ENCODE peak calls at places on chromosomes 6 and 20, in four cellular contexts. One of them, this sample, is unnamed.

GRCh38 chr6:99192561-99192960 is 156.9 kb downstream of the FAXC start:
- DNase-seq in left ventricle myocardium inferior: no peak
- DNase-seq in adrenal gland: no peak
- DNase-seq in AG04450: no peak
- DNase-seq in this sample: no peak

GRCh38 chr6:82712826-82713225 is 349.2 kb downstream of the TPBG start:
- DNase-seq in adrenal gland: no peak
- DNase-seq in AG04450: no peak
- DNase-seq in left ventricle myocardium inferior: no peak
- DNase-seq in this sample: no peak

GRCh38 chr6:15063253-15063853 is 182.5 kb upstream of the JARID2 start:
- DNase-seq in adrenal gland: peak; percentile 22
- DNase-seq in left ventricle myocardium inferior: peak; percentile 32
- DNase-seq in AG04450: no peak
- DNase-seq in this sample: no peak

GRCh38 chr6:45974596-45974995 is 41.1 kb downstream of the CLIC5 start:
- DNase-seq in left ventricle myocardium inferior: no peak
- DNase-seq in AG04450: no peak
- DNase-seq in adrenal gland: no peak
- DNase-seq in this sample: no peak

GRCh38 chr6:56430629-56431600 is 183.5 kb upstream of the COL21A1 start:
- DNase-seq in adrenal gland: no peak
- DNase-seq in left ventricle myocardium inferior: no peak
- DNase-seq in AG04450: no peak
- DNase-seq in this sample: peak; percentile 1

GRCh38 chr6:158459726-158460125 is 100.2 kb upstream of the TMEM181 start:
- DNase-seq in left ventricle myocardium inferior: no peak
- DNase-seq in AG04450: no peak
- DNase-seq in adrenal gland: no peak
- DNase-seq in this sample: no peak

GRCh38 chr6:32668226-32668747 is 1.8 kb upstream of the HLA-DQB1 start:
- DNase-seq in left ventricle myocardium inferior: no peak
- DNase-seq in AG04450: no peak
- DNase-seq in adrenal gland: peak; percentile 69
- DNase-seq in this sample: no peak

GRCh38 chr20:42118409-42119125 is 500.4 kb upstream of the CHD6 start:
- DNase-seq in adrenal gland: no peak
- DNase-seq in AG04450: no peak
- DNase-seq in left ventricle myocardium inferior: no peak
- DNase-seq in this sample: peak; percentile 71

GRCh38 chr6:110357298-110357695 is 852 bp downstream of the METTL24 start:
- DNase-seq in left ventricle myocardium inferior: no peak
- DNase-seq in AG04450: no peak
- DNase-seq in adrenal gland: no peak
- DNase-seq in this sample: no peak

GRCh38 chr20:1373036-1373435 is 19.8 kb downstream of the FKBP1A start:
- DNase-seq in left ventricle myocardium inferior: no peak
- DNase-seq in adrenal gland: no peak
- DNase-seq in AG04450: no peak
- DNase-seq in this sample: no peak

GRCh38 chr6:31712296-31712695 is 2.9 kb upstream of the LY6G6D start:
- DNase-seq in adrenal gland: no peak
- DNase-seq in left ventricle myocardium inferior: no peak
- DNase-seq in AG04450: no peak
- DNase-seq in this sample: no peak

GRCh38 chr6:6918216-6918983 is 189.4 kb upstream of the RREB1 start:
- DNase-seq in left ventricle myocardium inferior: no peak
- DNase-seq in AG04450: no peak
- DNase-seq in adrenal gland: no peak
- DNase-seq in this sample: no peak

GRCh38 chr6:45199554-45199953 is 128.6 kb upstream of the RUNX2 start:
- DNase-seq in adrenal gland: no peak
- DNase-seq in left ventricle myocardium inferior: no peak
- DNase-seq in AG04450: no peak
- DNase-seq in this sample: no peak

GRCh38 chr20:36818831-36819230 is 45.3 kb upstream of the DSN1 start:
- DNase-seq in AG04450: no peak
- DNase-seq in left ventricle myocardium inferior: no peak
- DNase-seq in adrenal gland: no peak
- DNase-seq in this sample: no peak

GRCh38 chr6:138396709-138397108 is 7.3 kb upstream of the HEBP2 start:
- DNase-seq in left ventricle myocardium inferior: no peak
- DNase-seq in AG04450: no peak
- DNase-seq in adrenal gland: no peak
- DNase-seq in this sample: no peak

GRCh38 chr6:137044366-137045220 is at the start of gene IL20RA:
- DNase-seq in AG04450: no peak
- DNase-seq in adrenal gland: peak; percentile 68
- DNase-seq in left ventricle myocardium inferior: peak; percentile 20
- DNase-seq in this sample: no peak

GRCh38 chr20:31923388-31924271 is 28.2 kb downstream of the PDRG1 start:
- DNase-seq in left ventricle myocardium inferior: no peak
- DNase-seq in adrenal gland: no peak
- DNase-seq in AG04450: no peak
- DNase-seq in this sample: no peak

GRCh38 chr20:19129306-19129705 is 83.1 kb upstream of the SLC24A3 start:
- DNase-seq in left ventricle myocardium inferior: no peak
- DNase-seq in adrenal gland: no peak
- DNase-seq in AG04450: no peak
- DNase-seq in this sample: no peak

GRCh38 chr20:13331536-13331935 is 110.5 kb downstream of the ISM1 start:
- DNase-seq in adrenal gland: no peak
- DNase-seq in left ventricle myocardium inferior: no peak
- DNase-seq in AG04450: no peak
- DNase-seq in this sample: no peak

GRCh38 chr20:21125072-21125848 is 622 bp upstream of the KIZ start:
- DNase-seq in left ventricle myocardium inferior: no peak
- DNase-seq in AG04450: no peak
- DNase-seq in adrenal gland: peak; percentile 43
- DNase-seq in this sample: no peak

GRCh38 chr20:36110936-36111445 is 43.5 kb upstream of the EPB41L1 start:
- DNase-seq in AG04450: no peak
- DNase-seq in adrenal gland: no peak
- DNase-seq in left ventricle myocardium inferior: no peak
- DNase-seq in this sample: no peak

GRCh38 chr20:25059487-25059820 is 1.5 kb upstream of the ACSS1 start:
- DNase-seq in adrenal gland: no peak
- DNase-seq in AG04450: no peak
- DNase-seq in left ventricle myocardium inferior: no peak
- DNase-seq in this sample: no peak

GRCh38 chr6:18154507-18155272 is at the start of gene TPMT:
- DNase-seq in AG04450: no peak
- DNase-seq in adrenal gland: peak; percentile 99
- DNase-seq in left ventricle myocardium inferior: no peak
- DNase-seq in this sample: peak; percentile 77

GRCh38 chr6:106574729-106575458 is 54.4 kb downstream of the RTN4IP1 start:
- DNase-seq in left ventricle myocardium inferior: no peak
- DNase-seq in AG04450: no peak
- DNase-seq in adrenal gland: peak; percentile 44
- DNase-seq in this sample: no peak

GRCh38 chr6:35372633-35373032 is 30.3 kb downstream of the PPARD start:
- DNase-seq in adrenal gland: no peak
- DNase-seq in left ventricle myocardium inferior: no peak
- DNase-seq in AG04450: no peak
- DNase-seq in this sample: no peak

GRCh38 chr6:27720607-27721580 is 191.3 kb downstream of the OR2B2 start:
- DNase-seq in AG04450: no peak
- DNase-seq in left ventricle myocardium inferior: no peak
- DNase-seq in adrenal gland: no peak
- DNase-seq in this sample: peak; percentile 38

GRCh38 chr6:43089467-43089866 is 13.4 kb downstream of the PTK7 start:
- DNase-seq in left ventricle myocardium inferior: no peak
- DNase-seq in adrenal gland: no peak
- DNase-seq in AG04450: no peak
- DNase-seq in this sample: no peak

GRCh38 chr6:15781890-15782289 is 119.1 kb upstream of the DTNBP1 start:
- DNase-seq in adrenal gland: no peak
- DNase-seq in AG04450: no peak
- DNase-seq in left ventricle myocardium inferior: no peak
- DNase-seq in this sample: no peak

GRCh38 chr20:64035933-64036345 is at the start of gene C20orf204:
- DNase-seq in AG04450: no peak
- DNase-seq in left ventricle myocardium inferior: no peak
- DNase-seq in adrenal gland: no peak
- DNase-seq in this sample: no peak

GRCh38 chr6:37777272-37777736 is 42.2 kb upstream of the ZFAND3 start:
- DNase-seq in AG04450: no peak
- DNase-seq in adrenal gland: no peak
- DNase-seq in left ventricle myocardium inferior: no peak
- DNase-seq in this sample: no peak

DNA sequence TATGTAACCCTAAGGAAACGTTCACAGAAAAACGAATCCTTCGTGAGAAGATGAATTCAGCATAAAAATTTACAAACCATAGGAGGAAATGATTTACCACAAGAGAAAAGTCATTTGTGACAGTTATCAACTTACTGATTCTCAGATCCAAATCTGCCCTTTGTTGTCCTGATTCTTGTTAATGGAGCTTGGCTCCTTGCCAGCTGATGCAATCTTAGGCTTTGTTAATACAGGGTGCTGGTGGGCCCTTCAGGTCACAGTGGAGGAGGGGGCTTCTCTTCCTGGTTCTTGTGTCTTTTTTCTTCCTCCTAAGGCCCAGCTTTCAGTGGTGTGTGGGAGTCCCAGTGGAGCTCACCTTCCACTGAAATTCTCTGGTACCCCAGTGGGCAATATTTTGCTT is 108.4 kb upstream of the MAP3K7 start:
- DNase-seq in adrenal gland: no peak
- DNase-seq in AG04450: no peak
- DNase-seq in left ventricle myocardium inferior: no peak
- DNase-seq in this sample: peak; percentile 6
- H3K9me3 ChIP-seq in adrenal gland: no peaks in the 10 kb centered on the region
- H3K9me3 ChIP-seq in AG04450: no peaks in the 10 kb centered on the region
- H3K9me3 ChIP-seq in left ventricle myocardium inferior: peaks cover 17% of the 10 kb centered on the region
- H3K9me3 ChIP-seq in this sample: no peaks in the 10 kb centered on the region

GRCh38 chr6:2877057-2877882 is 25.8 kb downstream of the SERPINB9 start:
- DNase-seq in AG04450: no peak
- DNase-seq in adrenal gland: no peak
- DNase-seq in left ventricle myocardium inferior: no peak
- DNase-seq in this sample: no peak
- H3K4me3 ChIP-seq in AG04450: no peak overlapping the region
- H3K4me3 ChIP-seq in adrenal gland: no peak overlapping the region
- H3K4me3 ChIP-seq in left ventricle myocardium inferior: peak overlapping the region; percentile 74
- H3K4me3 ChIP-seq in this sample: no peak overlapping the region

DNA sequence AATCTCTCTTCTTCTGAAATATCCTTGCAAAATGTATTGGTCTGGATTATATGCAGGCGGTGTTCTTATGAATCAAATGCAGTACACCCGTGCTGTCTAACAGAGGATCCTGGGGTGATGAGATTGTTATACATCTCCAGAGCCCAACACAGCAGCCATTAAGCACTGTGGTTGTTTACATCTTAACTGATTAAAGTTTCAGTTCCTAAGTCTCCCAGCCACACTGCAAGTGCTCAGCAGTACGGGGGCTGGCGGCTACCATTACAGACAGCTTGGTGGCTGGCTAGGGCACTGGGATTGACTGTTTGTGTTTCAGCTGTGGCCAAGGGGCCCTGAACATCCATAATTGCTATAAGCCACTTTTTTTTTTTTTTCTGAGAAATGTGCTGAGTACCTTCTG is 7.1 kb downstream of the UNC93A start:
- DNase-seq in adrenal gland: no peak
- DNase-seq in AG04450: no peak
- DNase-seq in left ventricle myocardium inferior: no peak
- DNase-seq in this sample: no peak
- H3K9me3 ChIP-seq in adrenal gland: no peaks in the 10 kb centered on the region
- H3K9me3 ChIP-seq in AG04450: peaks cover 76% of the 10 kb centered on the region
- H3K9me3 ChIP-seq in left ventricle myocardium inferior: peaks cover 6% of the 10 kb centered on the region
- H3K9me3 ChIP-seq in this sample: no peaks in the 10 kb centered on the region

GRCh38 chr6:157274116-157274470 is 49.2 kb downstream of the TMEM242 start:
- DNase-seq in AG04450: no peak
- DNase-seq in left ventricle myocardium inferior: no peak
- DNase-seq in adrenal gland: no peak
- DNase-seq in this sample: no peak

GRCh38 chr6:157276134-157276532 is 47.2 kb downstream of the TMEM242 start:
- DNase-seq in adrenal gland: no peak
- DNase-seq in AG04450: no peak
- DNase-seq in left ventricle myocardium inferior: no peak
- DNase-seq in this sample: no peak

GRCh38 chr6:157273756-157274088 is 49.6 kb downstream of the TMEM242 start:
- DNase-seq in left ventricle myocardium inferior: peak; percentile 39
- DNase-seq in AG04450: no peak
- DNase-seq in adrenal gland: no peak
- DNase-seq in this sample: no peak

GRCh38 chr6:157272866-157273755 is 50.2 kb downstream of the TMEM242 start:
- DNase-seq in adrenal gland: no peak
- DNase-seq in left ventricle myocardium inferior: no peak
- DNase-seq in AG04450: no peak
- DNase-seq in this sample: no peak

GRCh38 chr6:157274471-157275226 is 48.7 kb downstream of the TMEM242 start:
- DNase-seq in AG04450: no peak
- DNase-seq in adrenal gland: peak; percentile 75
- DNase-seq in left ventricle myocardium inferior: peak; percentile 74
- DNase-seq in this sample: peak; percentile 49
- H3K4me3 ChIP-seq in AG04450: peak overlapping the region; percentile 68
- H3K4me3 ChIP-seq in adrenal gland: peak overlapping the region; percentile 49
- H3K4me3 ChIP-seq in left ventricle myocardium inferior: peak overlapping the region; percentile 80
- H3K4me3 ChIP-seq in this sample: peak overlapping the region; percentile 34

GRCh38 chr20:59708326-59708725 is 104.0 kb downstream of the PHACTR3 start:
- DNase-seq in left ventricle myocardium inferior: no peak
- DNase-seq in AG04450: no peak
- DNase-seq in adrenal gland: no peak
- DNase-seq in this sample: no peak
- H3K9me3 ChIP-seq in left ventricle myocardium inferior: peaks cover 11% of the 10 kb centered on the region
- H3K9me3 ChIP-seq in AG04450: peaks cover 20% of the 10 kb centered on the region
- H3K9me3 ChIP-seq in adrenal gland: no peaks in the 10 kb centered on the region
- H3K9me3 ChIP-seq in this sample: no peaks in the 10 kb centered on the region

GRCh38 chr20:62364911-62365736 is 2.0 kb downstream of the LAMA5 start:
- DNase-seq in adrenal gland: peak; percentile 80
- DNase-seq in left ventricle myocardium inferior: peak; percentile 73
- DNase-seq in AG04450: no peak
- DNase-seq in this sample: no peak
- H3K4me3 ChIP-seq in adrenal gland: no peak overlapping the region
- H3K4me3 ChIP-seq in left ventricle myocardium inferior: peak overlapping the region; percentile 98
- H3K4me3 ChIP-seq in AG04450: no peak overlapping the region
- H3K4me3 ChIP-seq in this sample: peak overlapping the region; percentile 16

DNA sequence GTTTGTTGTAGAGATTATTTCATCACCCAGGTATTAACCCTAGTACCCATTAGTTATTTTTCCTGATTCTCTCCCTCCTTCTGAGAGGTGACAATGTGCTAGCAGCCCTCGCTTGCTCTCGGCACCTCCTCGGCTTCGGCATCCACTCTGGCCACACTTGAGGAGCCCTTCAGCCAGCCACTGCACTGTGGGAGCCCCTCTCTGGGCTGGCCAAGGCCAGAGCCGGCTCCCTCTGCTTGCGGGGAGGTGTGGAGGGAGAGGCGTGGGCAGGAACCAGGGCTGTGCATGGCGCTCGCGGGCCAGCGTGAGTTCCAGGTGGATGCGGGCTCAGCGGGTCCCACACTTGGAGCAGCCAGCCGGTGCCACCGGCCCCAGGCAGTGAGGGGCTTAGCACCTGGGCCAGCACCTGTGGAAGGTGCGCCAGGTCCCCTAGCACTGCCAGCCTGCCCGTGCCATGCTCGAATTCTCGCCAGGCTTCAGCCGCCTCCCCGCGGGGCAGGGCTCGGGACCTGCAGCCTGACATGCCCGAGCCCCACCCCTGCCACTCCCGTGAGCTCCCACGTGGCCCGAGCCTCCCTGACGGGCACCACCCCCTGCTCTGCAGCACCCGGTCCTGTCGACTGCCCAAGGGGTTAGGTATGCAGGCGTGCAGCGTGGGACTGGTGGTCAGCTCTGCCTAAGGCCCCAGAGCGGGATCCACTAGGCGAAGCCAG is 221.9 kb downstream of the WDR27 start:
- DNase-seq in left ventricle myocardium inferior: no peak
- DNase-seq in AG04450: no peak
- DNase-seq in adrenal gland: no peak
- DNase-seq in this sample: no peak
- H3K9me3 ChIP-seq in left ventricle myocardium inferior: peaks cover 80% of the 10 kb centered on the region
- H3K9me3 ChIP-seq in AG04450: peaks cover 12% of the 10 kb centered on the region
- H3K9me3 ChIP-seq in adrenal gland: no peaks in the 10 kb centered on the region
- H3K9me3 ChIP-seq in this sample: peaks cover 57% of the 10 kb centered on the region